ENCODE peak calls at places on chromosomes 11 and 22, in ten cellular contexts. I, Q, A, U, P, C, V, O, X and Z are unnamed samples.

GRCh38 chr22:37485714-37486223 is 415 bp downstream of the MFNG start:
- DNase-seq in X (no peak), P (no peak), U (no peak), I (no peak), C (no peak), V (no peak), O (no peak), A (no peak), Q (peak), Z (peak)

GRCh38 chr22:16974298-16975084 is 33.5 kb downstream of the GAB4 start:
- DNase-seq in O (no peak), X (no peak), U (no peak), P (no peak), A (no peak), I (no peak), V (no peak), C (no peak), Q (no peak), Z (no peak)

GRCh38 chr11:76856111-76856510 is 4.6 kb upstream of the ACER3 start:
- DNase-seq in A (no peak), O (no peak), V (no peak), Q (no peak), C (no peak), P (no peak), I (no peak), X (no peak), U (no peak), Z (no peak)

GRCh38 chr11:118908931-118909618 is 16.7 kb downstream of the BCL9L start:
- DNase-seq in X (no peak), I (no peak), Q (no peak), U (peak), C (peak), A (no peak), O (no peak), P (peak), V (no peak), Z (peak)

GRCh38 chr11:119424276-119424675 is 1.3 kb upstream of the THY1 start:
- DNase-seq in A (no peak), X (no peak), O (no peak), V (no peak), U (no peak), C (no peak), Q (no peak), I (peak), P (no peak), Z (no peak)

GRCh38 chr11:109106201-109106906 is 315.6 kb upstream of the C11orf87 start:
- DNase-seq in P (no peak), I (no peak), X (peak), V (no peak), C (no peak), Q (no peak), O (no peak), U (no peak), A (no peak), Z (no peak)

GRCh38 chr22:31969789-31970489 is 25.6 kb downstream of the YWHAH start:
- DNase-seq in A (no peak), U (peak), P (peak), I (peak), O (no peak), C (peak), Q (peak), X (peak), V (peak), Z (peak)

GRCh38 chr11:16613401-16614381 is 124.8 kb upstream of the C11orf58 start:
- DNase-seq in C (peak), A (no peak), P (peak), O (no peak), U (peak), X (peak), Q (peak), V (peak), I (peak), Z (peak)

GRCh38 chr11:94734563-94735275 is 33.4 kb upstream of the AMOTL1 start:
- DNase-seq in C (no peak), P (peak), O (no peak), X (peak), U (peak), A (no peak), Q (no peak), I (no peak), V (no peak), Z (no peak)

GRCh38 chr11:6319001-6319878 is 1.1 kb downstream of the CAVIN3 start:
- DNase-seq in I (peak), O (no peak), V (peak), A (no peak), P (peak), C (peak), Q (no peak), U (no peak), X (no peak), Z (peak)

GRCh38 chr11:69476715-69477025 is 4.8 kb upstream of the LINC01488 start:
- DNase-seq in U (no peak), V (no peak), Q (no peak), C (no peak), I (no peak), A (no peak), X (no peak), P (no peak), O (no peak), Z (no peak)

GRCh38 chr11:69357458-69358397 is 63.8 kb downstream of the MYEOV start:
- DNase-seq in O (peak), X (no peak), P (no peak), Q (no peak), V (no peak), A (no peak), U (no peak), C (no peak), I (peak), Z (no peak)